ENCODE peak calls at places on chromosomes 2 and 18, in five cellular contexts. L is fibroblast of lung, H is thoracic aorta, G is colonic mucosa, V is heart left ventricle. Q is an unnamed sample.

GRCh38 chr2:44869761-44870160 is 71.7 kb upstream of the SIX3 start:
- DNase-seq in L (no peak), H (no peak), G (no peak), V (no peak), Q (no peak)

GRCh38 chr2:38933653-38934052 is 44.0 kb downstream of the ARHGEF33 start:
- DNase-seq in L (peak; percentile 61), H (no peak), G (no peak), V (no peak), Q (no peak)

GRCh38 chr18:25516121-25516520 is 164.2 kb upstream of the ZNF521 start:
- DNase-seq in L (no peak), H (no peak), G (no peak), V (no peak), Q (no peak)

GRCh38 chr2:45233301-45233700 is 224.0 kb upstream of the SIX2 start:
- DNase-seq in L (peak; percentile 22), H (no peak), G (no peak), V (no peak), Q (no peak)

GRCh38 chr2:43340066-43340465 is 113.7 kb upstream of the ZFP36L2 start:
- DNase-seq in L (peak; percentile 86), H (no peak), G (no peak), V (no peak), Q (no peak)

GRCh38 chr2:33207336-33207735 is 260.6 kb downstream of the LTBP1 start:
- DNase-seq in L (no peak), H (no peak), G (no peak), V (no peak), Q (no peak)

GRCh38 chr18:11541179-11541578 is 68.2 kb upstream of the SLC35G4 start:
- DNase-seq in L (no peak), H (no peak), G (no peak), V (no peak), Q (no peak)

GRCh38 chr2:165505514-165505913 is 36.0 kb downstream of the CSRNP3 start:
- DNase-seq in L (no peak), H (no peak), G (no peak), V (no peak), Q (no peak)

GRCh38 chr18:3485153-3486149 is 35.5 kb downstream of the TGIF1 start:
- DNase-seq in L (no peak), H (no peak), G (no peak), V (no peak), Q (no peak)

GRCh38 chr18:57447154-57447621 is 12.0 kb downstream of the ONECUT2 start:
- DNase-seq in L (peak; percentile 24), H (no peak), G (no peak), V (no peak), Q (no peak)

GRCh38 chr2:61758991-61759390 is 94.9 kb downstream of the FAM161A start:
- DNase-seq in L (peak; percentile 99), H (no peak), G (no peak), V (no peak), Q (no peak)

GRCh38 chr18:778194-779007 is 33.6 kb downstream of the YES1 start:
- DNase-seq in L (peak; percentile 37), H (no peak), G (no peak), V (no peak), Q (no peak)

GRCh38 chr2:227551804-227552203 is 46.9 kb upstream of the SCYGR2 start:
- DNase-seq in L (no peak), H (no peak), G (no peak), V (no peak), Q (no peak)

GRCh38 chr2:1793868-1794445 is 49.6 kb upstream of the PXDN start:
- DNase-seq in L (peak; percentile 74), H (no peak), G (no peak), V (peak; percentile 77), Q (no peak)

GRCh38 chr18:21083017-21083416 is 28.6 kb downstream of the ROCK1 start:
- DNase-seq in L (no peak), H (no peak), G (no peak), V (no peak), Q (no peak)

GRCh38 chr18:21081425-21081824 is 30.2 kb downstream of the ROCK1 start:
- DNase-seq in L (no peak), H (no peak), G (no peak), V (no peak), Q (no peak)

GRCh38 chr18:21080576-21080975 is 31.0 kb downstream of the ROCK1 start:
- DNase-seq in L (no peak), H (no peak), G (no peak), V (no peak), Q (no peak)

GRCh38 chr18:21085579-21086161 is 25.9 kb downstream of the ROCK1 start:
- DNase-seq in L (no peak), H (no peak), G (no peak), V (no peak), Q (no peak)

DNA sequence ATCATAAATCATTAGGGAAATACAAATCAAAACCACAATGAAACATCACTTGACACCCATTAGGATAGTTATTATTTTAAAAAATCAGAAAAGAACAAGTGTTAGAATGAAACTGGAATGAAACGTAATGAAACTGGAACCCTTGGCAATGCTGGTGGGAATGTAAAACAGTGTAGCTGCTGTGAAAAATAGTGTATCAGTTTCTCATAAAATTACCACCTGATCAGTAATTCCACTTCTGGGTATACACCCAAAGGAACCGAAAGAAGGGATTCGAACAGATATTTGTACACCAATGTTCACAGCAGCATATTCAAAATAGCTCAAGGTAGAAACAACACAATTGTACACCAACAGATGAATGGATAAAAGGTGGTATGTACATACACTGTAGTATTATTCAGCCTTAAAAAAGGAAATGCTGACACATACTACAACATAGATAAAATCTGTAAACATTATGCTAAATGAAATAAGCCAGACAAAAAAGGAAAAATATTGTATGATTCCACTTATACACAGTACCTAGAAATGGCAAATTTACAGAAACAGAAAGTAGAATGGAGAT is 27.0 kb downstream of the ROCK1 start:
- DNase-seq in L (no peak), H (no peak), G (no peak), V (no peak), Q (no peak)
- H3K27ac ChIP-seq in L (no peak overlapping the region), H (no peak overlapping the region), G (no peak overlapping the region), V (no peak overlapping the region), Q (no peak overlapping the region)

GRCh38 chr2:145655366-145655765 is 1135.4 kb upstream of the ZEB2 start:
- DNase-seq in L (no peak), H (no peak), G (no peak), V (no peak), Q (no peak)

GRCh38 chr2:145652992-145653545 is 1133.2 kb upstream of the ZEB2 start:
- DNase-seq in L (peak; percentile 69), H (peak; percentile 2), G (no peak), V (no peak), Q (no peak)

GRCh38 chr2:145654156-145654555 is 1134.2 kb upstream of the ZEB2 start:
- DNase-seq in L (no peak), H (no peak), G (no peak), V (no peak), Q (no peak)

GRCh38 chr2:145653553-145653952 is 1133.6 kb upstream of the ZEB2 start:
- DNase-seq in L (no peak), H (no peak), G (no peak), V (no peak), Q (no peak)

DNA sequence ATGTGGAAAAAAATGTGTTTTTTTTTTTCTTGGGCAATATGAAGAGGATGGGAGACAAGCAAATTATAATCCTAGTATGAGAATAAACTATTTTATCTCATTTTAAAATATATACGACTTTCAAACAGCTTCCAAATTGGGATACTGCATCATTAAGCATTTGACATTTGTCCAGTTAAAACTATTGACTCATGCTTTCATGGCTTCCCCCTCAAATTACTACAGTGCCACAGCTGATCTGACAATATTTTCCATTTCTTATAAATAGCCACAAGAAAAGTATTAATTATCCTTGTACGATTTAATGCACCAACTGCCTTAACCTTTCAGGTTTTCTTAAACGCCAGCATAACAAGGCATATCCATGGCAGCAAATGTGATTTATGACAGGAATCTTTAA is 1134.8 kb upstream of the ZEB2 start:
- DNase-seq in L (no peak), H (no peak), G (no peak), V (no peak), Q (no peak)
- H3K27ac ChIP-seq in L (no peak overlapping the region), H (no peak overlapping the region), G (no peak overlapping the region), V (no peak overlapping the region), Q (no peak overlapping the region)

DNA sequence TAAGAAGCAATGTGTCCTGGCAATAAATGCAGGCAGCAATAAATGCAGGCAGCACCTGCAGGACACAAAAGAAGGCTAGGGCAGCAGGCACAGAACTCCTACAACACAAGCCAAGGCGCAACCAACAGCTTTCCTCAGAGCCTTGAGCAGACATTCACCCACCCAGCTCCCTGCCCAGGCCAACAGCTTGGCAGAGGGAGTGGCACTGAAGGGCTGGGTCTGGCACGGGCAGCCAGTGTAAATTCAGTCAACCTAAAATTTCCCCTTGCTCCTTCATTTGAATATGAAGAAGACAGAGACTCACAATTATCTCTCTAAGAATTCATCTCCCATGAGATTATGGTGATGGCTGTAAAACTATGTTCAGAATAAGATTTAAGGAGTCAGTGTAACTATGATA is 35.4 kb downstream of the AAK1 start:
- DNase-seq in L (no peak), H (no peak), G (no peak), V (no peak), Q (no peak)
- H3K27ac ChIP-seq in L (no peak overlapping the region), H (no peak overlapping the region), G (no peak overlapping the region), V (no peak overlapping the region), Q (no peak overlapping the region)

DNA sequence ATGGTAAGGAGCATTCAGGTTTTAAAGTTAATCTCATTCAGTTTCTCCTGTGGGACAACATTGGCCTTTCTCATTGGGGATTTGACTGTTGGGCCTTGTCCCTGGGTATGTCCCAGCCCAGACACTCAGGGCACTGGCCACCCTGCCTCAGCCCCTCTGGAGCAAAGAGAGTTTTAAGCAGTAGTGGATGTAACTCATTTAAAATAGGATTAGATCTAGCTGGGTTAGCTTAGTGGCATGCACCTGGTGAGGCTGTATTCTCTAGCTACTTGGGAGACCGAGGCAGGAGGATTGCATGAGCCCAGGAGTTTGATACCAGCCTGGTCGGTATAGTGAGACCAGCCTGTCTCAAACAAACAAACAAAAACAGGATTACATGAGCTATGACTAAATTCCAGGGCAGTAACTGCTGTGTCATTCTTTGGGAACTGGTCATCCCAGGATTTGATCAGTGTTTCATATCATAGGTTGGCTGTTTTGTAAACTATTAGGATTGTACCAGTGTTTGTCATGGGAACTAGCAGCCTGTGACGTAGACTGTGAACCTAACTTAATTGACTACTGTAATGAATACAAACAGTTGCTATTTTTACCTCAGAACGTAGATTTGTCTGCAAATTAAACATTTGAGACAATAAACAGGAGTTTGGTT is 12.5 kb downstream of the INPP4A start:
- DNase-seq in L (peak; percentile 90), H (no peak), G (no peak), V (no peak), Q (no peak)
- H3K27ac ChIP-seq in L (peak overlapping the region; percentile 78), H (no peak overlapping the region), G (no peak overlapping the region), V (no peak overlapping the region), Q (no peak overlapping the region)

DNA sequence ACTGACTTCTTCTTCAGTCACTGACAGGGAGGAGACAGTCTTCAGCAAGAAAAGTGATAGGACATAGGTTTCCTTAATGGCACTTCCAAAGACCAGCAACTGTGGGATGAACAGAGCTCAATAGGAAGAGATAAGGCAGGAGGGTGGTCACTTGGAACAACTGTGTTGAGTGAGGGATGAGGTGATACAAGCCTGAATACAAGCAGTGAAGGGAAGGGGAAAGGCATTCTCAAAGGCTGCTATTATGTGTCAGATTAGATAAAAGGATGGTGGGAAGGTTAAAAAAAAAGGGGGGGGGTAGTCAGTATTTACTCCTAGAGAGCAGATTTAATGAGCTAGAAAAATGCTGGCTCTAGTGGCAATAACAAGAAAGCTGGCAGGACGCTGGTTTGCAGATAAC is 25.7 kb downstream of the CCBE1 start:
- DNase-seq in L (no peak), H (no peak), G (no peak), V (no peak), Q (no peak)
- H3K27ac ChIP-seq in L (no peak overlapping the region), H (no peak overlapping the region), G (no peak overlapping the region), V (no peak overlapping the region), Q (no peak overlapping the region)

GRCh38 chr18:31217455-31217854 is 54.8 kb upstream of the DSC1 start:
- DNase-seq in L (no peak), H (no peak), G (no peak), V (no peak), Q (no peak)
- H3K27ac ChIP-seq in L (no peak overlapping the region), H (no peak overlapping the region), G (no peak overlapping the region), V (no peak overlapping the region), Q (no peak overlapping the region)